ENCODE peak calls at places on chromosomes 5 and 9, in ten cellular contexts. One of them, this sample, is unnamed.
A peak's percentile ranks its signal among the peaks of the same experiment; 100 is the strongest.

GRCh38 chr5:72122619-72123018 is 15.3 kb downstream of the MAP1B start:
- DNase-seq in GM12865: no peak
- DNase-seq in uterus: no peak
- DNase-seq in CD8-positive, alpha-beta T cell: no peak
- DNase-seq in mammary epithelial cell: no peak
- DNase-seq in OCI-LY7: no peak
- DNase-seq in upper lobe of left lung: no peak
- DNase-seq in GM12878: no peak
- DNase-seq in AG09309: no peak
- DNase-seq in ovary: no peak
- DNase-seq in this sample: no peak

GRCh38 chr5:55714339-55714738 is 2.2 kb upstream of the SLC38A9 start:
- DNase-seq in GM12865: no peak
- DNase-seq in uterus: no peak
- DNase-seq in CD8-positive, alpha-beta T cell: no peak
- DNase-seq in mammary epithelial cell: no peak
- DNase-seq in OCI-LY7: no peak
- DNase-seq in upper lobe of left lung: no peak
- DNase-seq in GM12878: no peak
- DNase-seq in AG09309: no peak
- DNase-seq in ovary: no peak
- DNase-seq in this sample: no peak

GRCh38 chr9:91978739-91979414 is 28.8 kb upstream of the ROR2 start:
- DNase-seq in GM12865: peak; percentile 27
- DNase-seq in uterus: no peak
- DNase-seq in CD8-positive, alpha-beta T cell: no peak
- DNase-seq in mammary epithelial cell: peak; percentile 62
- DNase-seq in OCI-LY7: peak; percentile 21
- DNase-seq in upper lobe of left lung: no peak
- DNase-seq in GM12878: no peak
- DNase-seq in AG09309: peak; percentile 71
- DNase-seq in ovary: no peak
- DNase-seq in this sample: no peak

GRCh38 chr5:113043491-113043931 is 66.9 kb downstream of the DCP2 start:
- DNase-seq in GM12865: no peak
- DNase-seq in uterus: no peak
- DNase-seq in CD8-positive, alpha-beta T cell: no peak
- DNase-seq in mammary epithelial cell: no peak
- DNase-seq in OCI-LY7: peak; percentile 37
- DNase-seq in upper lobe of left lung: peak; percentile 72
- DNase-seq in GM12878: no peak
- DNase-seq in AG09309: no peak
- DNase-seq in ovary: peak; percentile 69
- DNase-seq in this sample: no peak

GRCh38 chr9:121353246-121353975 is 16.6 kb downstream of the STOM start:
- DNase-seq in GM12865: peak; percentile 54
- DNase-seq in uterus: no peak
- DNase-seq in CD8-positive, alpha-beta T cell: peak; percentile 48
- DNase-seq in mammary epithelial cell: no peak
- DNase-seq in OCI-LY7: no peak
- DNase-seq in upper lobe of left lung: no peak
- DNase-seq in GM12878: peak; percentile 88
- DNase-seq in AG09309: no peak
- DNase-seq in ovary: no peak
- DNase-seq in this sample: no peak

GRCh38 chr5:148924817-148925216 is 98.4 kb downstream of the ADRB2 start:
- DNase-seq in GM12865: no peak
- DNase-seq in uterus: peak; percentile 52
- DNase-seq in CD8-positive, alpha-beta T cell: no peak
- DNase-seq in mammary epithelial cell: peak; percentile 55
- DNase-seq in OCI-LY7: no peak
- DNase-seq in upper lobe of left lung: no peak
- DNase-seq in GM12878: no peak
- DNase-seq in AG09309: no peak
- DNase-seq in ovary: no peak
- DNase-seq in this sample: no peak

GRCh38 chr9:18124760-18125159 is 349.2 kb upstream of the ADAMTSL1 start:
- DNase-seq in GM12865: no peak
- DNase-seq in uterus: no peak
- DNase-seq in CD8-positive, alpha-beta T cell: no peak
- DNase-seq in mammary epithelial cell: no peak
- DNase-seq in OCI-LY7: no peak
- DNase-seq in upper lobe of left lung: no peak
- DNase-seq in GM12878: no peak
- DNase-seq in AG09309: no peak
- DNase-seq in ovary: no peak
- DNase-seq in this sample: no peak

GRCh38 chr9:81213456-81213855 is 475.9 kb downstream of the TLE1 start:
- DNase-seq in GM12865: no peak
- DNase-seq in uterus: no peak
- DNase-seq in CD8-positive, alpha-beta T cell: no peak
- DNase-seq in mammary epithelial cell: no peak
- DNase-seq in OCI-LY7: no peak
- DNase-seq in upper lobe of left lung: no peak
- DNase-seq in GM12878: no peak
- DNase-seq in AG09309: no peak
- DNase-seq in ovary: no peak
- DNase-seq in this sample: no peak

GRCh38 chr9:129501771-129502324 is 119.1 kb downstream of the C9orf50 start:
- DNase-seq in GM12865: no peak
- DNase-seq in uterus: no peak
- DNase-seq in CD8-positive, alpha-beta T cell: no peak
- DNase-seq in mammary epithelial cell: no peak
- DNase-seq in OCI-LY7: no peak
- DNase-seq in upper lobe of left lung: no peak
- DNase-seq in GM12878: no peak
- DNase-seq in AG09309: no peak
- DNase-seq in ovary: no peak
- DNase-seq in this sample: no peak

GRCh38 chr9:129498451-129499376 is 122.2 kb downstream of the C9orf50 start:
- DNase-seq in GM12865: no peak
- DNase-seq in uterus: no peak
- DNase-seq in CD8-positive, alpha-beta T cell: no peak
- DNase-seq in mammary epithelial cell: no peak
- DNase-seq in OCI-LY7: no peak
- DNase-seq in upper lobe of left lung: no peak
- DNase-seq in GM12878: no peak
- DNase-seq in AG09309: no peak
- DNase-seq in ovary: peak; percentile 55
- DNase-seq in this sample: no peak

GRCh38 chr9:129497837-129498450 is 123.0 kb downstream of the C9orf50 start:
- DNase-seq in GM12865: no peak
- DNase-seq in uterus: no peak
- DNase-seq in CD8-positive, alpha-beta T cell: no peak
- DNase-seq in mammary epithelial cell: no peak
- DNase-seq in OCI-LY7: no peak
- DNase-seq in upper lobe of left lung: no peak
- DNase-seq in GM12878: no peak
- DNase-seq in AG09309: no peak
- DNase-seq in ovary: peak; percentile 56
- DNase-seq in this sample: no peak

GRCh38 chr9:129500863-129501770 is 119.8 kb downstream of the C9orf50 start:
- DNase-seq in GM12865: no peak
- DNase-seq in uterus: no peak
- DNase-seq in CD8-positive, alpha-beta T cell: no peak
- DNase-seq in mammary epithelial cell: no peak
- DNase-seq in OCI-LY7: no peak
- DNase-seq in upper lobe of left lung: no peak
- DNase-seq in GM12878: no peak
- DNase-seq in AG09309: no peak
- DNase-seq in ovary: no peak
- DNase-seq in this sample: no peak

DNA sequence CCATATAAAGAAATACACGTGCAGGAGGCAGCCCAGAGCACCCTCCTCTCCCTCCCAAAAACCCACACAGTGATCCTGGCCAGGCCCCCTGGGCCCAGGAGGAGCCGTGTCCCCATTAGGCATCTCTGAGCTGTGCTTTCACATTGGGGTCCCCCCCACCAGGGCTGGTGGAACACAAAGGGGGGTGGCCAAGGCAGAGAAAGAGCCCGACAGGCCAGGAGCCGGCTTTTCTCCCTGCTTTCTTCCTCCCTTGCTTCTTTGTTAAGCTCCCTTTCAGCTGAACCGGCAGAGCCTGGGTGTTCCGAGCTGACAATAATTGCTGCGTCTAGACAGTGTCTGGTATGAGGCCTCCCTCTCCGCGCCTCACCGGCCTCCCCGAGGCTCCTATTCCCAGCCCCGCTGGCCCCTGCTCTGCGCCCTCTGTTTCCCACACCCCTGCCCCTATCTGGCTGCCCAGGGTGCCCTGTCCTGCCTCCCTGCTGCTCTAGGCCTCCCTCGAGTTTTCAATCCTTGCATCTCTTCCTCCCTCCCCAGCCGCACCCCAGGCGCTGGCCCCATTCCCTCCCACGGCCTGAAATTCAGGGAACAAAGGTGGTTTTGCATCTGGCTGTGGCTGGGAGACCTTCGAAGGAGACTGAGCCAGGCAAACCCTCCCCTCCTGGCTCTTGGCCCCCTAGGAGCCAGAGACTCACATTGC is 120.6 kb downstream of the C9orf50 start:
- DNase-seq in GM12865: no peak
- DNase-seq in uterus: no peak
- DNase-seq in CD8-positive, alpha-beta T cell: no peak
- DNase-seq in mammary epithelial cell: no peak
- DNase-seq in OCI-LY7: no peak
- DNase-seq in upper lobe of left lung: peak; percentile 65
- DNase-seq in GM12878: no peak
- DNase-seq in AG09309: no peak
- DNase-seq in ovary: peak; percentile 70
- DNase-seq in this sample: no peak
- TF ChIP-seq CTCF in GM12865: no peak
- TF ChIP-seq CTCF in uterus: no peak
- TF ChIP-seq CTCF in CD8-positive, alpha-beta T cell: no peak
- TF ChIP-seq CTCF in mammary epithelial cell: no peak
- TF ChIP-seq CTCF in OCI-LY7: no peak
- TF ChIP-seq CTCF in upper lobe of left lung: no peak
- TF ChIP-seq CTCF in GM12878: no peak
- TF ChIP-seq CTCF in AG09309: no peak
- TF ChIP-seq CTCF in ovary: no peak
- TF ChIP-seq CTCF in this sample: no peak

DNA sequence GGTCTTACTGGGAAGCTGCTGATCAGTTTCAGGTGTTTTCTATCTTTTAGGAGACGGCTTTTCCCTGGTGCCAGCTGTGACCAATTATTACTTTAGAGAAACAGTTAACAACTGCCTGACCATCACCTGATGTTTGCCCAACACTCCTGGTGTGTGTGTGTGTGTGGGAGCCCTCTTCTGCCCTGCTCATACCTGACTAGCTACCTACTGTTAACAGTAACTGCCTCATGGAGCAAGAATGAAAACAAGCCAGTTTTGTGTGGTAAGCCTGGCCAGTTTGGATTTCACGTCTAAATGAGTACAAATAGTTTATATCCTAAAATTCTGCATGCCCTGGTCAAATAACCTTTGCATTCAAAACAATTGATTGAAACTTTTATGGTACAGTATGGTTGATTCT is 46.1 kb upstream of the RIOK2 start:
- DNase-seq in GM12865: no peak
- DNase-seq in uterus: no peak
- DNase-seq in CD8-positive, alpha-beta T cell: no peak
- DNase-seq in mammary epithelial cell: peak; percentile 41
- DNase-seq in OCI-LY7: no peak
- DNase-seq in upper lobe of left lung: no peak
- DNase-seq in GM12878: no peak
- DNase-seq in AG09309: no peak
- DNase-seq in ovary: no peak
- DNase-seq in this sample: no peak
- H3K4me3 ChIP-seq in GM12865: no peak overlapping the region
- H3K4me3 ChIP-seq in uterus: no peak overlapping the region
- H3K4me3 ChIP-seq in CD8-positive, alpha-beta T cell: no peak overlapping the region
- H3K4me3 ChIP-seq in mammary epithelial cell: no peak overlapping the region
- H3K4me3 ChIP-seq in OCI-LY7: no peak overlapping the region
- H3K4me3 ChIP-seq in upper lobe of left lung: no peak overlapping the region
- H3K4me3 ChIP-seq in GM12878: no peak overlapping the region
- H3K4me3 ChIP-seq in AG09309: no peak overlapping the region
- H3K4me3 ChIP-seq in ovary: no peak overlapping the region
- H3K4me3 ChIP-seq in this sample: no peak overlapping the region

DNA sequence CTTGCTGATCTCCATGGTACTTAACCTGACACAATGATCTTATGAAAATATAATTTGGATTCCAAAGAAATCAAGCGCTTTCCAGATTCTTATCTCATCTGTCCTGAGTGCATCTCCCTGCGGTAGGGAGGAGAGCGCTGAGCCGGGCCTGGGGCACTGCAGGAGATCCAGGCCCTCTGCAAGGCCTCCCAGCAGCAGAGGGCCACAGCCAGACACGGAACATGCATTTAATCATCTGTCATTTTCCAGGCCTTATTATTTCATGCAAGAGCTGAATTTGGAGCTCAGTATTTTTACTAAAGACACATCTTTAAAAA is 170.7 kb upstream of the OTULINL start:
- DNase-seq in GM12865: no peak
- DNase-seq in uterus: no peak
- DNase-seq in CD8-positive, alpha-beta T cell: no peak
- DNase-seq in mammary epithelial cell: no peak
- DNase-seq in OCI-LY7: no peak
- DNase-seq in upper lobe of left lung: no peak
- DNase-seq in GM12878: no peak
- DNase-seq in AG09309: no peak
- DNase-seq in ovary: no peak
- DNase-seq in this sample: no peak
- TF ChIP-seq CTCF in GM12865: no peak
- TF ChIP-seq CTCF in uterus: no peak
- TF ChIP-seq CTCF in CD8-positive, alpha-beta T cell: no peak
- TF ChIP-seq CTCF in mammary epithelial cell: no peak
- TF ChIP-seq CTCF in OCI-LY7: no peak
- TF ChIP-seq CTCF in upper lobe of left lung: no peak
- TF ChIP-seq CTCF in GM12878: no peak
- TF ChIP-seq CTCF in AG09309: no peak
- TF ChIP-seq CTCF in ovary: no peak
- TF ChIP-seq CTCF in this sample: no peak

DNA sequence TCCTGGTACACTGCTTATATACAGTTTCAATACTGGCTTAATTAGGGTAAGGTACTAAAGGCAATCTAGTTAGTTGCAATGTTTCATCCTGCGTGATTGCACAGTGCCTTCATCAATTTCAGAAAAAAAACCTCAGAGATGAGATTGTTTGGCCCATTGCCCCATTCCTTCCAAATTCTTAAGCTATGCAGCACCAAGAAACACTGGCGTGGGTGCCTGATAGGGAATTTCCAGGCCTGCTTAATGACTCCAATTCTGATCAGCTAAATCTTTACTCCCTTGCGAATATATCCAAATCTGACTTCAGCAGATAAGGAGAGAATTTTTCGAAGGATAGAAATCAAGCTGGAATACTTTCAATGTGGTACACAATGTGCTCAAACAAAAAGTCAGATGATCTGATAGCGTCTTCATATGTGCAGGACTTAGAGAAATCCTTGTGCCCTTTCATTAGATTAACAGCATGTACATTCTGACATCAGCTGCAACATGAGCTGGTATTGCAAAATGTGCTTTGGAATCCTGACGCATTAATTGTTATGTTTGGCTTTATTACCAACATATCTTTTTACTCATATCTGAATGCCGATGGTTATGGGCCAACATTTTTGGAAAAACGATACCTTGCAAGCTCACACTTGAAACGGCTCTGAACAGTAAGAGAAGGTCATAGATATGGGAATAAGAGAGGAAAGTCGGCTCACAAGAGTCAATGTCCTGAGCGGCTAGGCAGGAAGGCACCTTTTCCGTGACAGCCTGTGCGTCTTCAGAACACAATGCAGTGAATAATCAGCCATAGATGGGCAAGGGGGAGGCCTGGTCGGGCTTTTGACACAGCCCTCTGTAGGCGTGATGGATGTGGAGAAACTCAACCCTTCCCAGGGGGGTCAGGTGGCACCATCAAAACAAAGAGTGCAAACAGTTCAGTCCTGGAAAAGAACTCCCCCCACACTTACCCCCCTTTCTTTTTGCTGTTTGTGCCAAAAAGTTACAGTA is 36.3 kb upstream of the GAS1 start:
- DNase-seq in GM12865: no peak
- DNase-seq in uterus: peak; percentile 71
- DNase-seq in CD8-positive, alpha-beta T cell: no peak
- DNase-seq in mammary epithelial cell: peak; percentile 98
- DNase-seq in OCI-LY7: no peak
- DNase-seq in upper lobe of left lung: no peak
- DNase-seq in GM12878: no peak
- DNase-seq in AG09309: peak; percentile 92
- DNase-seq in ovary: peak; percentile 46
- DNase-seq in this sample: no peak
- H3K4me3 ChIP-seq in GM12865: no peak overlapping the region
- H3K4me3 ChIP-seq in uterus: no peak overlapping the region
- H3K4me3 ChIP-seq in CD8-positive, alpha-beta T cell: no peak overlapping the region
- H3K4me3 ChIP-seq in mammary epithelial cell: no peak overlapping the region
- H3K4me3 ChIP-seq in OCI-LY7: no peak overlapping the region
- H3K4me3 ChIP-seq in upper lobe of left lung: no peak overlapping the region
- H3K4me3 ChIP-seq in GM12878: no peak overlapping the region
- H3K4me3 ChIP-seq in AG09309: no peak overlapping the region
- H3K4me3 ChIP-seq in ovary: no peak overlapping the region
- H3K4me3 ChIP-seq in this sample: no peak overlapping the region

This sample was measured in GM06990.